ENCODE peak calls at places on chromosome 19, in ten cellular contexts. F is endothelial cell of umbilical vein; V is pancreas; N is brain microvascular endothelial cell; M is endodermal cell; Q is CD8-positive, alpha-beta memory T cell; S is neuronal stem cell; J is suprapubic skin; H is SJCRH30; U is Peyer's patch. W is an unnamed sample. For H3K36me3, the result is how much of the 10 kb centered on the place peaks cover.

GRCh38 chr19:42175952-42176648 is 41.4 kb downstream of the DEDD2 start:
- DNase-seq in F (peak), V (no peak), N (no peak), M (peak), Q (peak), S (no peak), J (no peak), H (no peak), U (no peak), W (no peak)

GRCh38 chr19:55809381-55810058 is 22.3 kb downstream of the NLRP11 start:
- DNase-seq in F (peak), V (peak), N (peak), M (peak), Q (peak), S (no peak), J (no peak), H (peak), U (peak), W (peak)

GRCh38 chr19:5697890-5698634 is 8.0 kb downstream of the RPL36 start:
- DNase-seq in F (no peak), V (peak), N (no peak), M (peak), Q (no peak), S (no peak), J (no peak), H (no peak), U (no peak), W (no peak)

GRCh38 chr19:51066393-51066792 is 1.5 kb upstream of the KLK13 start:
- DNase-seq in F (no peak), V (no peak), N (no peak), M (peak), Q (no peak), S (no peak), J (no peak), H (no peak), U (no peak), W (no peak)

GRCh38 chr19:41690801-41691065 is 2.7 kb upstream of the CEACAM7 start:
- DNase-seq in F (no peak), V (no peak), N (no peak), M (no peak), Q (no peak), S (no peak), J (no peak), H (no peak), U (no peak), W (no peak)

GRCh38 chr19:42267644-42268141 is 1.4 kb upstream of the CIC start:
- DNase-seq in F (no peak), V (no peak), N (no peak), M (no peak), Q (no peak), S (no peak), J (no peak), H (no peak), U (no peak), W (no peak)

GRCh38 chr19:29247912-29248311 is 35.0 kb upstream of the UQCRFS1 start:
- DNase-seq in F (no peak), V (no peak), N (no peak), M (peak), Q (no peak), S (no peak), J (no peak), H (no peak), U (no peak), W (no peak)

GRCh38 chr19:1251503-1252220 is 3.3 kb downstream of the MIDN start:
- DNase-seq in F (peak), V (peak), N (no peak), M (peak), Q (peak), S (no peak), J (no peak), H (no peak), U (peak), W (peak)

GRCh38 chr19:51586103-51586728 is 15.1 kb downstream of the ZNF175 start:
- DNase-seq in F (no peak), V (no peak), N (no peak), M (no peak), Q (no peak), S (no peak), J (no peak), H (no peak), U (no peak), W (no peak)

GRCh38 chr19:30029721-30030510 is 87.9 kb downstream of the URI1 start:
- DNase-seq in F (peak), V (no peak), N (peak), M (no peak), Q (no peak), S (no peak), J (no peak), H (no peak), U (no peak), W (no peak)

GRCh38 chr19:16977306-16977705 is 49.3 kb downstream of the CPAMD8 start:
- DNase-seq in F (no peak), V (no peak), N (no peak), M (no peak), Q (no peak), S (no peak), J (no peak), H (no peak), U (no peak), W (no peak)
- H3K36me3 ChIP-seq in F (under half), V (under half), N (under half), M (under half), Q (under half), S (under half), J (under half), H (under half), U (under half), W (under half)

GRCh38 chr19:15260939-15261338 is 28.7 kb upstream of the EPHX3 start:
- DNase-seq in F (no peak), V (no peak), N (no peak), M (no peak), Q (no peak), S (no peak), J (no peak), H (no peak), U (no peak), W (no peak)

GRCh38 chr19:15263361-15263985 is 31.2 kb upstream of the EPHX3 start:
- DNase-seq in F (no peak), V (no peak), N (no peak), M (no peak), Q (no peak), S (no peak), J (no peak), H (no peak), U (no peak), W (no peak)

GRCh38 chr19:15259900-15260299 is 27.7 kb upstream of the EPHX3 start:
- DNase-seq in F (no peak), V (no peak), N (no peak), M (no peak), Q (no peak), S (no peak), J (no peak), H (no peak), U (no peak), W (no peak)

GRCh38 chr19:15264061-15264932 is 32.0 kb upstream of the EPHX3 start:
- DNase-seq in F (peak), V (peak), N (peak), M (peak), Q (peak), S (peak), J (peak), H (peak), U (peak), W (peak)

GRCh38 chr19:15262011-15262410 is 29.8 kb upstream of the EPHX3 start:
- DNase-seq in F (no peak), V (peak), N (no peak), M (no peak), Q (no peak), S (no peak), J (no peak), H (no peak), U (no peak), W (no peak)
- H3K27ac ChIP-seq in F (no peak), V (peak), N (no peak), M (no peak), Q (no peak), S (no peak), J (no peak), H (no peak), U (no peak), W (no peak)

GRCh38 chr19:4108767-4109625 is 14.9 kb downstream of the MAP2K2 start:
- DNase-seq in F (no peak), V (no peak), N (no peak), M (no peak), Q (peak), S (no peak), J (no peak), H (no peak), U (peak), W (peak)
- H3K36me3 ChIP-seq in F (under half), V (under half), N (half or more), M (half or more), Q (under half), S (half or more), J (half or more), H (under half), U (half or more), W (under half)

GRCh38 chr19:39792999-39793546 is 14.4 kb downstream of the LEUTX start:
- DNase-seq in F (peak), V (peak), N (peak), M (peak), Q (peak), S (peak), J (peak), H (peak), U (peak), W (peak)

DNA sequence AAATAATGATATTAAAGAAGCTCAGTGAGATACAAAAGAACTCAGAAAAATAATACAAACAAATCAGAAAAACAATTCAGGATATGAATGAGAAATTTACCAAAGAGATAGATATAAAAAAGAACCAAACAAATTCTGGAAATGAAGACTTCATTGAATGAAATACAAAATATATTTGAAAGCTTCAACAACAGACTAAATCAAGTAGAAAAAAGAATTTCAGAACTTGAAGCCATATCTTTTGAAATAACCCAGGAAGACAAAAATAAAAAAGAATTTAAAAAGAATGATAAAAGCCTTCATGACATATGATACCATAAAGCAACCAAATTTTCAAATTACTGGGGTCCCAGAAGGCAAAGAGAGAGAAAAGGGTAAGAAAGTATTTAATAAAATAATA is 9.6 kb downstream of the LEUTX start:
- DNase-seq in F (no peak), V (no peak), N (no peak), M (no peak), Q (no peak), S (no peak), J (no peak), H (no peak), U (no peak), W (no peak)
- H3K27ac ChIP-seq in F (no peak), V (no peak), N (no peak), M (no peak), Q (no peak), S (no peak), J (no peak), H (no peak), U (no peak), W (no peak)

GRCh38 chr19:35722897-35723296 is 5.1 kb downstream of the KMT2B start:
- DNase-seq in F (no peak), V (no peak), N (no peak), M (no peak), Q (no peak), S (no peak), J (no peak), H (no peak), U (no peak), W (no peak)

GRCh38 chr19:35720163-35720524 is 2.3 kb downstream of the KMT2B start:
- DNase-seq in F (no peak), V (no peak), N (no peak), M (no peak), Q (no peak), S (no peak), J (no peak), H (no peak), U (no peak), W (no peak)

GRCh38 chr19:35722461-35722860 is 4.7 kb downstream of the KMT2B start:
- DNase-seq in F (no peak), V (no peak), N (no peak), M (no peak), Q (no peak), S (no peak), J (no peak), H (no peak), U (no peak), W (no peak)

GRCh38 chr19:35720648-35721047 is 2.8 kb downstream of the KMT2B start:
- DNase-seq in F (no peak), V (no peak), N (no peak), M (no peak), Q (no peak), S (no peak), J (no peak), H (no peak), U (no peak), W (no peak)

DNA sequence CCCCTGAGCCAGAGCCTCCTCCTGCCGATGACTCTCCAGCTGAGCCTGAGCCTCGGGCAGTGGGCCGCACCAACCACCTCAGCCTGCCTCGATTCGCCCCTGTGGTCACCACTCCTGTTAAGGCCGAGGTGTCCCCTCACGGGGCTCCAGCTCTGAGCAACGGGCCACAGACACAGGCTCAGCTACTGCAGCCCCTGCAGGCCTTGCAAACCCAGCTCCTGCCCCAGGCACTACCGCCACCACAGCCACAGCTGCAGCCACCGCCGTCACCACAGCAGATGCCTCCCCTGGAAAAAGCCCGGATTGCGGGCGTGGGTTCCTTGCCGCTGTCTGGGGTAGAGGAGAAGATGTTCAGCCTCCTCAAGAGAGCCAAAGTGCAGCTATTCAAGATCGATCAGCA is 3.6 kb downstream of the KMT2B start:
- DNase-seq in F (no peak), V (no peak), N (no peak), M (no peak), Q (no peak), S (no peak), J (no peak), H (no peak), U (no peak), W (no peak)
- H3K36me3 ChIP-seq in F (under half), V (under half), N (half or more), M (under half), Q (under half), S (half or more), J (half or more), H (under half), U (half or more), W (under half)

DNA sequence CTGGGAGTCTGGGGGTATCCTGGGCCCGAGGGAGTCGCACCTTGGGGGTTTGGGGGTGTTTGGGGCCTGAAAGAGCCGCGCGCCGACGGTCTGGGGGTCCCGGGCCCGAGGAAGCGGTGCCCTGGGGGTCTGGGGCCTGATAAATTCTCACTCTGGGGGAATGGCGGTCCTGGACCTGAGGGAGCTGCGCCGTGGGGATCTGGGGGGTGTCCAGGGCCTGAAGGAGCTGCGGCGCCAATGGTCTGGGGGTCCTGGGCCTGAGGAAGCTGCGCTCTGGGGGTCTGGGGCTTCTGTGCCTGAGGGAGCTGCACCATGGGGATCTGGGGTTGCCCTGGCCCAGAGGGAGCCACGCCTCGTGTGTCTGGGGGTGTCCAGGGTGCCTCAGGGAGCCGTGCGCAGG is 914 bp downstream of the HDGFL2 start:
- DNase-seq in F (no peak), V (no peak), N (no peak), M (no peak), Q (no peak), S (no peak), J (no peak), H (no peak), U (no peak), W (no peak)
- H3K27ac ChIP-seq in F (no peak), V (no peak), N (peak), M (no peak), Q (peak), S (no peak), J (no peak), H (peak), U (peak), W (no peak)

W was measured in left lung.